ENCODE peak calls at places on chromosomes 2 and 18, in nine cellular contexts. E, L, M, P, S, K, N, F and I are unnamed samples. For H3K36me3, the result is how much of the 10 kb centered on the place peaks cover.

GRCh38 chr2:173983414-173983871 is 18.3 kb upstream of the SP3 start:
- DNase-seq in S (no peak), M (no peak), E (no peak), N (no peak), L (no peak), P (peak), K (no peak), F (no peak), I (no peak)

GRCh38 chr2:216838146-216838545 is 21.7 kb downstream of the TNP1 start:
- DNase-seq in P (no peak), E (no peak), F (no peak), K (no peak), L (peak), N (peak), S (no peak), M (peak), I (no peak)

GRCh38 chr2:54701029-54701428 is 22.4 kb upstream of the EML6 start:
- DNase-seq in S (no peak), M (no peak), N (no peak), P (no peak), E (no peak), F (no peak), L (no peak), K (no peak), I (no peak)

GRCh38 chr2:96389728-96390127 is 54.2 kb downstream of the NCAPH start:
- DNase-seq in E (no peak), M (no peak), K (no peak), P (no peak), F (no peak), N (peak), L (no peak), S (no peak), I (no peak)

GRCh38 chr18:52392160-52392559 is 52.2 kb downstream of the DCC start:
- DNase-seq in S (no peak), N (no peak), E (peak), P (no peak), M (no peak), L (no peak), K (peak), F (no peak), I (no peak)

GRCh38 chr18:74806700-74807416 is 209.2 kb downstream of the ZNF407 start:
- DNase-seq in F (no peak), E (peak), L (no peak), S (no peak), P (peak), M (peak), N (no peak), K (no peak), I (no peak)

GRCh38 chr18:58671941-58672565 is 788 bp downstream of the MALT1 start:
- DNase-seq in L (no peak), F (peak), M (peak), E (no peak), K (peak), N (no peak), P (peak), S (peak), I (no peak)

GRCh38 chr2:152445791-152446201 is 110.8 kb downstream of the FMNL2 start:
- DNase-seq in L (no peak), K (no peak), M (peak), F (no peak), N (no peak), P (peak), S (no peak), E (no peak), I (no peak)

DNA sequence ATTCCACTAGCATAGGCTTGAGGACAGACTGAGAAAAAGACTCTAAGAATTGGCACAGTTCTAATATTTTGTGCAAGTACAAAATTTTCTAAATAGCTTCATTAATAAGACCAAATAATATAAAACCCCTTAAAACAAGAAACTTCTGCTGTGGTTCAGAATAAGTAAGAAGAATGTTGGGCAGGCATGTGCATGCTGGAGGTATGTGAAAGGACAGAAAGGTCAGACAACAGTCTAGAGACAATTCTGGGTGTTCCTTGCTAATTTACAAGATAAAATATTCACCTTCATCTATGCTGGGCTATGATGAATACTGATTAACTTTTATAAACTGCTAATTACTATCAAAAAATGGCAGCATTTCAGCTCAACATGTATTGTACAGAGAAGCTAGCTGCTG is 14.9 kb downstream of the CEBPZOS start:
- DNase-seq in F (no peak), N (no peak), L (no peak), K (no peak), E (no peak), S (no peak), M (peak), P (no peak), I (no peak)
- H3K36me3 ChIP-seq in F (half or more), N (under half), L (half or more), K (half or more), E (under half), S (half or more), M (half or more), P (half or more), I (half or more)

DNA sequence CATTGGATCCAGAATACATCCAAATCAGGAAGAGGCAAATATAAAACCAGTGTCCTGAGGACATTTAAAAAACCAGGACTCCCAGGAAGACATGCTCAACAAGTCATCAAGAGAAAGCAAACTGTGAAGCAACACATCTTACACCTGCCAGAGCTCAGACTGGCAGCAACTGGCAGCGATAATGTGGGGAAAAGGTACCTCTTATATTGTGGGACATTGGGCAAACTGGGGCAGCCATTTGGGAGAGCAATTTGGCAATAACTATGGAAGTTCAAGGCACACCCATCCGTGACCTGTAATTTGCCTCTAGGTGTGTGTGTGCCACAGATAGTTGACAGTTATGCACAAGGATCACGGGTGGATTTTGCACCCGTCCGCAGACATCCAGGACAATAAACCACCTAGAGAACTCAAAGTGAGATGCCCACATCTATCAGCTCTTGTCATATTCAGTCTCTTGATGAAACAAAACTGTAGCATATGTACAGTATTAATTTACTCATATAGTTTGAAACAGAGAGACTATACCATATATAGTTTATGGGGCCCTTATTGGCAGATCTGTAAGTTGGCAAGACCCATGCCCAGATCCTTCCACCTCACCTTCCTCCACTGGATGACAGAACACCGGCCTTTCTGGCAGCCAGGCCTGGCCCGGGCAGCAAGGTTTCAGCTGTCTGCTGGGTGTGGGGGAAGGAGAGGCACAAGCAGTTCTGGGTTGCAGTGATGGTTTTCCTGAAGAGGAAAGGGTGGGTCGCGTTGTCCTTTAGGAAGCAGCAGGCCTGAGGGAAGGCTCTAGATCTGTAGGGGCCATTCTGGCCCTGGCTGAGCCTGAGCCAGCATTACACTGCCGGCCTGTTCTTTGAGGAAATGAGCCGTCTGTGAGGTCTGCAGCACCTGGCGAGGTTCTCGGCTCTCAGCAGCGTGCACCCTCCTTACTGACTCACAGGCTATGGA is 18.8 kb downstream of the HJURP start:
- DNase-seq in L (no peak), K (no peak), E (no peak), N (peak), P (no peak), S (no peak), M (no peak), F (no peak), I (no peak)
- H3K36me3 ChIP-seq in L (under half), K (half or more), E (under half), N (under half), P (under half), S (half or more), M (under half), F (under half), I (under half)

GRCh38 chr2:157470321-157470720 is 26.4 kb upstream of the CYTIP start:
- DNase-seq in L (no peak), M (no peak), F (no peak), N (no peak), K (no peak), S (no peak), E (peak), P (no peak), I (no peak)

GRCh38 chr2:157471078-157471477 is 27.2 kb upstream of the CYTIP start:
- DNase-seq in L (no peak), K (no peak), M (no peak), E (no peak), P (no peak), S (no peak), N (no peak), F (no peak), I (no peak)

GRCh38 chr2:157476915-157477709 is 33.2 kb upstream of the CYTIP start:
- DNase-seq in K (no peak), E (no peak), F (no peak), S (no peak), L (no peak), P (peak), M (no peak), N (no peak), I (no peak)

GRCh38 chr2:157475722-157476390 is 32.0 kb upstream of the CYTIP start:
- DNase-seq in E (no peak), K (no peak), P (no peak), N (no peak), S (no peak), L (no peak), F (no peak), M (no peak), I (no peak)

GRCh38 chr2:157473585-157473984 is 29.7 kb upstream of the CYTIP start:
- DNase-seq in P (peak), S (no peak), F (no peak), L (no peak), N (no peak), K (no peak), E (no peak), M (no peak), I (no peak)
- H3K36me3 ChIP-seq in P (under half), S (under half), F (under half), L (under half), N (under half), K (under half), E (under half), M (under half), I (under half)

GRCh38 chr2:15622214-15622613 is 30.5 kb downstream of the DDX1 start:
- DNase-seq in N (no peak), P (no peak), K (no peak), E (no peak), M (no peak), S (no peak), F (no peak), L (no peak), I (no peak)
- H3K36me3 ChIP-seq in N (under half), P (half or more), K (half or more), E (under half), M (half or more), S (half or more), F (half or more), L (half or more), I (half or more)

DNA sequence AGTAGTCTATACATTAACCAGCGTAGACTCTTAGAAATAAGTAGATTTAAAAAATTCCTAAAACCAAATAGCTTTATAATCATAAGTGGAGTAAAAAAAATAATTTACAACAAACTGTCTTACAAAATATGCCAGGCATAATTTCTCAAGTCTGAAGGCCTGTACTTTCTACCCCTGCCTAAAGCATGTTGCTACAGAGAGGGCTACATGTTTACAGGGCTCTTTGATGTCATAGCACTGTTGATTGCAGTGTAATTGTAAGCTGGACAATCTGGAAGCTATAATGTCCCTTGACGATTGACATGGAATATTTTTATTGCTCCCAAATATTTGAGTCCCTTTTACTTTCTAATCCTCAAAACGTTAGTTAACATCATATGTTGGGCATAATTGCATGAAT is 86.5 kb downstream of the ASXL3 start:
- DNase-seq in K (no peak), E (no peak), F (no peak), L (no peak), M (no peak), S (no peak), P (no peak), N (no peak), I (no peak)
- H3K36me3 ChIP-seq in K (under half), E (under half), F (under half), L (under half), M (under half), S (under half), P (under half), N (under half), I (under half)

GRCh38 chr2:98586466-98587140 is 21.7 kb downstream of the COA5 start:
- DNase-seq in M (no peak), P (no peak), F (peak), E (no peak), S (no peak), L (no peak), K (no peak), N (no peak), I (no peak)
- H3K36me3 ChIP-seq in M (under half), P (under half), F (under half), E (under half), S (under half), L (under half), K (under half), N (under half), I (under half)

GRCh38 chr2:15607709-15608391 is 16.2 kb downstream of the DDX1 start:
- DNase-seq in P (no peak), N (no peak), M (no peak), K (no peak), L (no peak), S (no peak), F (no peak), E (no peak), I (no peak)
- H3K36me3 ChIP-seq in P (half or more), N (under half), M (half or more), K (half or more), L (half or more), S (half or more), F (half or more), E (under half), I (half or more)

GRCh38 chr2:217839073-217839749 is 163.6 kb downstream of the TNS1 start:
- DNase-seq in M (no peak), F (no peak), E (no peak), S (no peak), P (no peak), L (no peak), N (no peak), K (no peak), I (no peak)
- H3K36me3 ChIP-seq in M (under half), F (under half), E (under half), S (under half), P (under half), L (under half), N (under half), K (under half), I (half or more)

DNA sequence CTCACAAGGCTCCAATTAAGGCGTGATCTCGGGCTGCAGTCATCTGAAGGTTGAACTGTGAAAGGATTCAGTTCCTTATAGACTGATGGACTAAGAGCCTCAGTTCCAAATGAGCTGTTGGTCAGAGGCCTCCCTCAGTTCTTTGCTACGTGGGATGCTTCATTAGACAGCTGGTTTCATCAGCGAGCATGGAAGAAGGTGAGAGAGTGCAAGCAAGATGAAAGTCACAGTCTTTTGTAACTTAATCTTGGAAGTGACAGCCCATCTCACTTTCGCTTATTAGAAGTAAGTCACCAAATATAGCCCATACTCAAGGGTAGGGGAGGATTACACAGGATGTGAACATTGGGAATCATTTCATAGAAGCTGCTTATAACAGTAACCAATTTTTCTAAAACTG is 26.8 kb downstream of the PPP1CB start:
- DNase-seq in E (no peak), L (no peak), F (no peak), N (no peak), K (no peak), M (no peak), S (no peak), P (no peak), I (no peak)
- H3K36me3 ChIP-seq in E (under half), L (under half), F (under half), N (under half), K (half or more), M (under half), S (half or more), P (under half), I (half or more)